ENCODE peak calls at places on chromosomes 13 and 19, in six cellular contexts. X is H1, M is IMR-90, H is mesendoderm, L is trophoblast cell, U is mesenchymal stem cell. G is an unnamed sample.

GRCh38 chr19:52542984-52543664 is 15.7 kb downstream of the ZNF808 start:
- DNase-seq in X (no peak), M (peak), H (no peak), L (no peak), U (no peak), G (no peak)

GRCh38 chr13:93098972-93099371 is 127.6 kb upstream of the GPC6 start:
- DNase-seq in X (no peak), M (no peak), H (no peak), L (no peak), U (no peak), G (no peak)

GRCh38 chr19:28889941-28890645 is 322.9 kb downstream of the UQCRFS1 start:
- DNase-seq in X (no peak), M (no peak), H (no peak), L (no peak), U (no peak), G (no peak)

GRCh38 chr13:51769455-51770127 is 34.4 kb downstream of the DHRS12 start:
- DNase-seq in X (no peak), M (no peak), H (no peak), L (peak), U (no peak), G (no peak)

GRCh38 chr13:77425705-77426104 is 98.8 kb upstream of the MYCBP2 start:
- DNase-seq in X (no peak), M (no peak), H (peak), L (peak), U (no peak), G (no peak)

GRCh38 chr13:109323338-109323737 is 463.0 kb downstream of the IRS2 start:
- DNase-seq in X (no peak), M (no peak), H (no peak), L (no peak), U (no peak), G (no peak)

GRCh38 chr19:29003641-29004409 is 209.1 kb downstream of the UQCRFS1 start:
- DNase-seq in X (no peak), M (no peak), H (no peak), L (no peak), U (no peak), G (no peak)

GRCh38 chr13:60398949-60399589 is 2.0 kb downstream of the TDRD3 start:
- DNase-seq in X (no peak), M (peak), H (no peak), L (no peak), U (peak), G (no peak)

GRCh38 chr13:78035500-78035899 is 116.9 kb upstream of the EDNRB start:
- DNase-seq in X (no peak), M (no peak), H (no peak), L (no peak), U (no peak), G (no peak)

GRCh38 chr19:14354445-14354844 is 26.8 kb upstream of the ADGRE5 start:
- DNase-seq in X (no peak), M (no peak), H (no peak), L (no peak), U (no peak), G (no peak)

GRCh38 chr19:10228925-10229324 is 2.2 kb downstream of the S1PR2 start:
- DNase-seq in X (no peak), M (peak), H (peak), L (peak), U (peak), G (no peak)
- H3K4me3 ChIP-seq in X (no peak), M (no peak), H (no peak), L (no peak), U (no peak), G (no peak)

DNA sequence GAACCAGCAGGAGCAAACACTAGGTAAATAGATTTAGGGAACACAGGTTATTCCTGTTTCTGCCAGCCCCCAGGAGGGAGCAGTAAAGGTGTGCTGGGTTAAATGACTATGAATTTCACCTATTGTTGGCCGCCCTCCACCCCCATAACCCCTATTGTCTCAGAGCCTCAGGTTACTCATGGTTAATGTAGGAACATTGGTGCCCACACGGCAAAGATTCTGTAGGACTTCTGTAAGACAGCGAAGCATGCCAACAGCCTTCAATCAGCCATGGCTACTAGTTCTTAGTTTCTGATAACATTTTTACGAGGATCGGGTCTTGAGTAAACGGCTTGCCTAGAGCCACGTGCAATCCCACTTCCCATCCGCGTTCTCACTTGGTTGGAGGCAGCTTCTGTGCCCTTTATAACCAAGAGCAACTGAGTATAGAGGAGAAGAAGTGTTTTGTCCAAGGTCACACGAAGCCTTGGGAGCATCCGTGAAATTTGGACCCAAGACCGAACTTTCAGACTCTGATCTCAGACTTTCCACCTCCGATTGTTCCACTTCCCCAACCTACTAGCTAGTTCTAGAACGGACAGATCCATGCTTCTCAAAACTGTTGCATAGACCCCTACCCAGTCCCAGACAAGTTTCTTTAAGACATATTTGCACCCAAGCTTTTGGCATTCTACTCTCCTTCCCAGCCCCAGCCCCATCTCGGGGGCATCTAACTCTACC is 5.1 kb upstream of the CACNG8 start:
- DNase-seq in X (no peak), M (no peak), H (peak), L (peak), U (no peak), G (no peak)
- H2AK5ac ChIP-seq in X (peak), M (no peak), H (no peak), L (no peak), U (no peak), G (no peak)

DNA sequence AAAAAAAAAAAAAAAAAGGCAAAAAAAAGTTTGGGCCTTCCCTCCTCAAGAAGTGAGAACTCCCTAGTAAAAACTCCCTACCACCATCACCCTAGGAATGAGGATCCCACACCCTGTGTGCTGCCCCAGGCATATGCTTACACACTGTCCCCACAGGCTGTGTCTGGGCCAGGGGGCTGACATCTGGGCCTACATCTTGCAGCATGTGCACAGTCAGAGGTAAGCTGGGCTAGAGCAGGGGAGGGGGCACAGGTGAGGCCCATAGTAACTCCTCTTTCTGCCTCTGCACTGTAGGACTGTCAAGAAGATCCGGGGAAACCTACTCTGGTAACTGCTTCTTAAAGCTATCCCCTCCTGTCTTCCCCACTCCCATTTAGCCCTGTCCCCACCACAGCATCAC is 1.0 kb downstream of the HAUS5 start:
- DNase-seq in X (no peak), M (no peak), H (no peak), L (no peak), U (no peak), G (no peak)
- H3K4me3 ChIP-seq in X (no peak), M (no peak), H (no peak), L (no peak), U (no peak), G (peak)

GRCh38 chr13:25980255-25980654 is 71.6 kb downstream of the SHISA2 start:
- DNase-seq in X (no peak), M (peak), H (peak), L (peak), U (peak), G (no peak)
- H2AK5ac ChIP-seq in X (peak), M (no peak), H (no peak), L (no peak), U (peak), G (no peak)

GRCh38 chr13:58999851-59000250 is 1163.9 kb downstream of the DIAPH3 start:
- DNase-seq in X (no peak), M (no peak), H (no peak), L (no peak), U (no peak), G (no peak)
- H3K4me3 ChIP-seq in X (no peak), M (no peak), H (no peak), L (no peak), U (no peak), G (no peak)

DNA sequence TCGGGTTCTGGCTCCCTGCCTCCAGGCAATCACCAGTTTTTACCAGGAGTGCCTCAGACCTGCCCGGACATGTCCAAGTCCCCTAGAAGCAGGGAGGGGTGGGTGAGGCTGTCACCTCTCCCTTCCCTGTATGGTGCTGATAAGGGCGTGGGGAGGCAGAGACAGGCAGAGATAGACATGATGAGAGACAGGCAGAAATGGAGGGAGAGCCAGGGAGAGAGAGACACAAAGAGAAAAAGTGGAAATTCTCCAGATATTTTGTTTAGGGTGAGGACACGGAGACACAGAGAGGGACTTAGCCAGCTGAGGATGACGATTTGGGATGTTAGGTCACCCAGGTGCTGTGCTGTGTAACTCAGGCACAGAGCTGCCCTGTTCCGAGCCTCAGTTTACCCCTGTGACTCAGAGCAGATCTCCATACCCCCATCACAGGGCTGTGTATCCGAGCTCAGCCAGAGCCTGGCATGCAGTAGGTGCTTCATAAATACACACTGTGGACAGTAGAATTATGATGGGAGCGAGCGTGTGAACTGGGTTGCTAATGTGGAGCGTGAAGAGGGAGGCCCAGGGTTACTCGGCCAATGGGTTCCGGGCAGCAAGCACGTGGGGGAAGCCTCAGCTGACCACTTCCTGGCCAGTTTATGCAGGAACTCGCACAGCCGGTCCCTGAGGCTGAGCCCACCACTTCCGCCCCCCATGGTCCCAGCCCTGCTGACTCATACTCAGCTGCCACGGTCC is 11.9 kb upstream of the GDF15 start:
- DNase-seq in X (peak), M (peak), H (peak), L (peak), U (peak), G (no peak)
- H2AK5ac ChIP-seq in X (peak), M (peak), H (peak), L (peak), U (peak), G (peak)

G was measured in neuronal stem cell.